ENCODE peak calls at places on chromosomes 13 and 19, in four cellular contexts. I is psoas muscle, W is esophagus squamous epithelium, Q is brain microvascular endothelial cell. U is an unnamed sample.

GRCh38 chr13:78604782-78605611 is 1.6 kb upstream of the POU4F1 start:
- DNase-seq in I (no peak), W (no peak), Q (no peak), U (no peak)

GRCh38 chr13:112454648-112455334 is 78.6 kb downstream of the SPACA7 start:
- DNase-seq in I (no peak), W (no peak), Q (no peak), U (no peak)

GRCh38 chr13:91313103-91313502 is 34.4 kb upstream of the MIR17HG start:
- DNase-seq in I (no peak), W (no peak), Q (peak; percentile 3), U (no peak)

GRCh38 chr13:75544681-75545333 is 4.8 kb upstream of the UCHL3 start:
- DNase-seq in I (no peak), W (no peak), Q (peak; percentile 62), U (no peak)

GRCh38 chr13:74886496-74886895 is 595.5 kb downstream of the TBC1D4 start:
- DNase-seq in I (no peak), W (no peak), Q (no peak), U (no peak)

GRCh38 chr19:13103961-13104847 is 1.5 kb upstream of the LYL1 start:
- DNase-seq in I (peak; percentile 86), W (peak; percentile 57), Q (no peak), U (peak; percentile 49)

GRCh38 chr13:99506632-99507031 is 5.4 kb downstream of the TM9SF2 start:
- DNase-seq in I (no peak), W (no peak), Q (no peak), U (no peak)

GRCh38 chr13:45786293-45786920 is 65.1 kb downstream of the SIAH3 start:
- DNase-seq in I (no peak), W (no peak), Q (no peak), U (peak; percentile 7)

GRCh38 chr13:105678072-105678471 is 857.4 kb downstream of the EFNB2 start:
- DNase-seq in I (no peak), W (no peak), Q (no peak), U (no peak)

GRCh38 chr19:17753976-17754375 is 2.7 kb downstream of the FCHO1 start:
- DNase-seq in I (no peak), W (no peak), Q (no peak), U (no peak)

GRCh38 chr19:1213391-1214286 is 8.1 kb downstream of the STK11 start:
- DNase-seq in I (peak; percentile 93), W (no peak), Q (peak; percentile 73), U (peak; percentile 75)

GRCh38 chr13:26050568-26051230 is 1.1 kb downstream of the SHISA2 start:
- DNase-seq in I (peak; percentile 75), W (no peak), Q (no peak), U (no peak)

GRCh38 chr19:6767357-6768235 is at the start of gene SH2D3A:
- DNase-seq in I (peak; percentile 74), W (peak; percentile 66), Q (peak; percentile 28), U (peak; percentile 98)

GRCh38 chr19:51081476-51081875 is 1.2 kb downstream of the KLK14 start:
- DNase-seq in I (no peak), W (no peak), Q (no peak), U (no peak)

GRCh38 chr19:17754634-17755532 is 3.6 kb downstream of the FCHO1 start:
- DNase-seq in I (no peak), W (no peak), Q (no peak), U (no peak)

GRCh38 chr13:99646866-99647592 is 145.8 kb downstream of the TM9SF2 start:
- DNase-seq in I (no peak), W (no peak), Q (no peak), U (no peak)

GRCh38 chr19:11265785-11266236 is 3.5 kb upstream of the DOCK6 start:
- DNase-seq in I (no peak), W (no peak), Q (no peak), U (peak; percentile 95)

GRCh38 chr19:57560049-57560491 is 407 bp upstream of the ZNF550 start:
- DNase-seq in I (peak; percentile 60), W (no peak), Q (peak; percentile 71), U (peak; percentile 28)

GRCh38 chr13:84998681-84999080 is 800.5 kb downstream of the SLITRK6 start:
- DNase-seq in I (no peak), W (no peak), Q (no peak), U (no peak)

GRCh38 chr19:3683866-3684816 is 16.1 kb downstream of the PIP5K1C start:
- DNase-seq in I (no peak), W (no peak), Q (peak; percentile 95), U (no peak)

GRCh38 chr19:48878219-48879024 is 6.2 kb downstream of the PPP1R15A start:
- DNase-seq in I (no peak), W (no peak), Q (peak; percentile 54), U (no peak)

GRCh38 chr13:85170372-85170771 is 628.8 kb downstream of the SLITRK6 start:
- DNase-seq in I (no peak), W (no peak), Q (no peak), U (no peak)

GRCh38 chr13:43799191-43799590 is 12.4 kb upstream of the ENOX1 start:
- DNase-seq in I (no peak), W (no peak), Q (no peak), U (no peak)

GRCh38 chr19:33407716-33408115 is 34.2 kb downstream of the CEBPG start:
- DNase-seq in I (peak; percentile 45), W (no peak), Q (no peak), U (peak; percentile 39)

GRCh38 chr13:38705351-38705750 is 18.5 kb downstream of the FREM2 start:
- DNase-seq in I (no peak), W (no peak), Q (no peak), U (no peak)

GRCh38 chr13:101868585-101869469 is 416.4 kb downstream of the ITGBL1 start:
- DNase-seq in I (no peak), W (no peak), Q (no peak), U (no peak)

GRCh38 chr19:35220315-35220921 is 8.1 kb downstream of the FAM187B start:
- DNase-seq in I (no peak), W (no peak), Q (no peak), U (no peak)

GRCh38 chr19:35557539-35558399 is 5.7 kb downstream of the ATP4A start:
- DNase-seq in I (peak; percentile 80), W (no peak), Q (peak; percentile 51), U (peak; percentile 69)

GRCh38 chr13:51002736-51003135 is 93.1 kb downstream of the RNASEH2B start:
- DNase-seq in I (no peak), W (no peak), Q (no peak), U (no peak)

GRCh38 chr13:25217023-25217909 is 45.2 kb upstream of the AMER2 start:
- DNase-seq in I (no peak), W (no peak), Q (peak; percentile 38), U (no peak)

GRCh38 chr13:39406688-39407087 is 196.3 kb downstream of the LHFPL6 start:
- DNase-seq in I (no peak), W (no peak), Q (no peak), U (no peak)

GRCh38 chr13:63409791-63410351 is 1994.2 kb upstream of the PCDH20 start:
- DNase-seq in I (no peak), W (no peak), Q (no peak), U (no peak)

GRCh38 chr13:32007494-32007893 is 24.1 kb upstream of the FRY start:
- DNase-seq in I (no peak), W (no peak), Q (no peak), U (no peak)

DNA sequence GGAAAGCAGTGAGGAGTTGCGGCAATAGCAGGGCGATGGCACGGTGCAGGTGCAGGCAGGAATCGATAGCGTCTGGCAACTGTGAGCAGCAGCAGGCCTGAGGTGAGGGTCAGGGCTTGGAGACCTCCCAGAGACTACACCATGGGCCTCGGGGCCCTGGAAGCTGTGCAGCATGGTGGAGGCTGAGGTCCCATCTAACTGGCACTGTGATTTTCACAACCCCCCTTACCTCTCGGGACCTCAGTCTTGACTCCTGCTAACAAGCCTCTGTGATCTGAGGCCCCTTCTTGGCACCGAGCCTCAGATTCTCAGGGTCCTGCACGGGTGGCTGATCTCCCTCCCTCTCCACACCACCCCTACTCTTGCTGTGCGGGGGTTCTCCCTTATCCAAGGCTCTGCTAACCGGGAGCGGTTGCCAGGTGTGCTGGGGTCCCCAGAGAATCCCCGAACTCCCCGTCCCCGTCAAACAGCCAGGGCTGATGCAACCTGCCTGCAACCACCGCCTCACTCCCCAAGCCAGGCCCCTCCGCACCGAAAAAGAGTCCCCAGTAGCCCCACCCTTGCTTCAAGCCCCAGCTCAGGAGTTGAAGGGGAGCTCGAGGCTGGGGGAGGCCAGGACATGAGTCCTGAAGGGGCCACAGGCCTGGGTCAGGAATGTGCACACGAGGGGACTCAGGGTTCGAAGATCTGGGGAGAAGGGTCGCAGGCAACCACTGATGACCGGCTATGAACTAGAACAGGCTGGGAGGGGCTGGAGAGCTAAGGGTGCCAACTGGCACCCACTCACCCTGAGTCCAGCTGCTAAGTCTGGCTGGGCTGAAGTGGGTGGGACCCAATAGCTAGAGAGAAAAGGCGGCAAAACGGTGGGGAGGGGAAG is 4.8 kb upstream of the ATF5 start:
- DNase-seq in I (peak; percentile 87), W (no peak), Q (no peak), U (no peak)
- H3K36me3 ChIP-seq in I (no peaks in the 10 kb centered on the region), W (no peaks in the 10 kb centered on the region), Q (peaks cover 24% of the 10 kb centered on the region), U (no peaks in the 10 kb centered on the region)

DNA sequence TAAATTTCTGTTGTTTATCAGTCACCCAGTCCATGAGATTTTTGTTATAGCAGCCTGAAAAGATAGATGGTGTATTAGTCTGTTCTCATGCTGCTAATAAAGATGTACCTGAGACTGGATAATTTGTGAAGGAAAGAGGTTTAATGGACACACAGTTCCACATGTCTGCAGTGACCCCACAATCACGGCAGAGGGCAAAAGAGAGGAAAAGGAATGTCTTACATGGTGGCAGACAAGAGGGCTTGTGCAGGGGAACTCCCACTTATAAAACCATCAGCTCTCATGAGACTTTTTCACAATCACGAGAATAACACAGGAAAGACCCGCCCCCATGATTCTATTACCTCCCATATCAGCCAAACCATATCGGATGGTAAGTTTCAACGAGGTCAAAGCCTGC is 309.2 kb downstream of the LIG4 start:
- DNase-seq in I (no peak), W (no peak), Q (no peak), U (no peak)
- TF ChIP-seq CTCF in I (no peak), W (no peak), Q (no peak), U (no peak)

DNA sequence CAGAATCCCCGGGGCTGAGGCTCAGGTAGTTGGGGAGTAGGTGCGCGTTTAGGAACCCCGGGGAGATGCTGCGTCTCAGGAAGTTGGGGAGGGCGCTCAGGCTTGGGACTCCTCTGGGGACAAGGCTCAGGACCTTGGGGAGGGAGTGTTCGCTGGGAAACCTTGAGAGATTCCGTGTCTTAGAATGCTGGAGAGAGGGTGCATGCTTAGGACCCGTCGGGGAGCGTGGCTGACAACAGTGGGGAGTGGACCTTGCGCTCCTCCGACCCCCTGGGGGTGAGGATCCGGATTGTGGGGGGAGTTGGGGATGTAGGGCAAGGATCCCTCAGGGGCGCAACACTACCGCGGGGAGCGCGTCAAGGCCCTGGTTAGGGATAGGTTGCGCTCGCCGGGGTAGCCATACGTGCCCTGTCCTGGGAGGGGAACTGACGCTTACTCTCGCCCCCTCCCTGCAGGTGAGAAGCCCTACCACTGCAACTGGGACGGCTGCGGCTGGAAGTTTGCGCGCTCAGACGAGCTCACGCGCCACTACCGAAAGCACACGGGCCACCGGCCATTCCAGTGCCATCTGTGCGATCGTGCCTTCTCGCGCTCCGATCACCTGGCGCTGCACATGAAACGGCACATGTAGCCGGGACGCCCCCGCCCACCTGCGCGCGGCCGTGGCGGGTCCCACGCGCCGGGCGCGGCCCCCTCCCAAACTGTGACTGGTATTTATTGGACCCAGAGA is 1.9 kb downstream of the KLF2 start:
- DNase-seq in I (peak; percentile 66), W (no peak), Q (no peak), U (peak; percentile 41)
- H3K4me3 ChIP-seq in I (peak overlapping the region; percentile 80), W (peak overlapping the region; percentile 57), Q (peak overlapping the region; percentile 83), U (no peak overlapping the region)

GRCh38 chr13:113506025-113506685 is 15.6 kb upstream of the DCUN1D2 start:
- DNase-seq in I (no peak), W (no peak), Q (no peak), U (no peak)
- H3K36me3 ChIP-seq in I (no peaks in the 10 kb centered on the region), W (peaks cover 6% of the 10 kb centered on the region), Q (peaks cover 53% of the 10 kb centered on the region), U (no peaks in the 10 kb centered on the region)

U was measured in mucosa of descending colon.